ENCODE peak calls at places on chromosome 6, in six cellular contexts. D is cardiac muscle cell, F is upper lobe of right lung, Y is PC-3, O is BE2C, H is heart right ventricle. E is an unnamed sample. For H3K9me3, the result is how much of the 10 kb centered on the place peaks cover.

GRCh38 chr6:47358440-47359225 is 48.9 kb upstream of the TNFRSF21 start:
- DNase-seq in Y (no peak), D (no peak), F (no peak), O (no peak), H (no peak), E (no peak)

GRCh38 chr6:28282923-28283322 is 1.6 kb downstream of the PGBD1 start:
- DNase-seq in D (no peak), Y (no peak), H (no peak), O (no peak), F (no peak), E (no peak)

GRCh38 chr6:136921521-136921935 is 573 bp upstream of the SLC35D3 start:
- DNase-seq in F (no peak), H (no peak), O (peak), D (peak), Y (no peak), E (no peak)

GRCh38 chr6:130604869-130605401 is 222.3 kb upstream of the SMLR1 start:
- DNase-seq in H (no peak), F (no peak), D (no peak), Y (no peak), O (no peak), E (no peak)

GRCh38 chr6:144064402-144064830 is 31.0 kb downstream of the SF3B5 start:
- DNase-seq in O (peak), D (peak), Y (no peak), F (peak), H (peak), E (peak)

GRCh38 chr6:98787961-98788360 is 46.4 kb upstream of the POU3F2 start:
- DNase-seq in H (no peak), F (no peak), Y (no peak), D (peak), O (peak), E (no peak)

GRCh38 chr6:72619883-72620696 is 1.8 kb upstream of the KCNQ5 start:
- DNase-seq in O (peak), D (peak), Y (no peak), H (no peak), F (peak), E (peak)

GRCh38 chr6:135534773-135535380 is 37.3 kb upstream of the AHI1 start:
- DNase-seq in Y (peak), D (no peak), F (no peak), O (no peak), H (no peak), E (no peak)

GRCh38 chr6:149905371-149905910 is 7.5 kb upstream of the RAET1E start:
- DNase-seq in O (no peak), Y (no peak), H (no peak), F (peak), D (no peak), E (no peak)

GRCh38 chr6:7914991-7915789 is 4.6 kb upstream of the TXNDC5 start:
- DNase-seq in D (no peak), O (peak), Y (no peak), F (no peak), H (peak), E (peak)

GRCh38 chr6:22036267-22036666 is 260.6 kb downstream of the PRL start:
- DNase-seq in Y (peak), O (peak), H (no peak), D (peak), F (no peak), E (no peak)

GRCh38 chr6:40956871-40957270 is 82.2 kb downstream of the UNC5CL start:
- DNase-seq in D (no peak), F (no peak), O (no peak), H (no peak), Y (no peak), E (no peak)

GRCh38 chr6:44342052-44342451 is 398 bp upstream of the SPATS1 start:
- DNase-seq in D (no peak), F (no peak), Y (no peak), H (no peak), O (peak), E (no peak)

GRCh38 chr6:43773981-43774775 is 4.2 kb downstream of the VEGFA start:
- DNase-seq in O (no peak), Y (no peak), F (peak), H (no peak), D (no peak), E (no peak)

GRCh38 chr6:13307508-13307995 is 20.8 kb downstream of the TBC1D7 start:
- DNase-seq in F (no peak), D (no peak), Y (no peak), H (no peak), O (no peak), E (no peak)

GRCh38 chr6:75550544-75551167 is 51.0 kb upstream of the SENP6 start:
- DNase-seq in D (no peak), O (no peak), Y (no peak), F (no peak), H (no peak), E (no peak)

GRCh38 chr6:4987427-4987826 is 16.4 kb downstream of the RPP40 start:
- DNase-seq in F (no peak), D (no peak), Y (no peak), O (no peak), H (no peak), E (no peak)

GRCh38 chr6:87279051-87279595 is 43.3 kb upstream of the SMIM8 start:
- DNase-seq in O (no peak), D (no peak), Y (no peak), F (no peak), H (no peak), E (no peak)

GRCh38 chr6:87274660-87275273 is 47.6 kb upstream of the SMIM8 start:
- DNase-seq in Y (no peak), D (no peak), O (no peak), F (no peak), H (no peak), E (no peak)

GRCh38 chr6:87281426-87281825 is 41.0 kb upstream of the SMIM8 start:
- DNase-seq in F (no peak), D (peak), H (no peak), O (no peak), Y (no peak), E (no peak)

GRCh38 chr6:87276624-87277023 is 45.8 kb upstream of the SMIM8 start:
- DNase-seq in Y (peak), D (no peak), H (no peak), O (no peak), F (no peak), E (no peak)

GRCh38 chr6:87277123-87277522 is 45.3 kb upstream of the SMIM8 start:
- DNase-seq in O (no peak), D (peak), H (no peak), F (no peak), Y (peak), E (no peak)
- TF ChIP-seq CTCF in O (peak), D (peak), H (peak), F (no peak), Y (peak), E (peak)

GRCh38 chr6:83846291-83846690 is 6.9 kb upstream of the RIPPLY2 start:
- DNase-seq in H (no peak), F (no peak), O (no peak), Y (no peak), D (no peak), E (no peak)
- H3K9me3 ChIP-seq in H (under half), F (under half), O (under half), Y (under half), D (under half), E (under half)

DNA sequence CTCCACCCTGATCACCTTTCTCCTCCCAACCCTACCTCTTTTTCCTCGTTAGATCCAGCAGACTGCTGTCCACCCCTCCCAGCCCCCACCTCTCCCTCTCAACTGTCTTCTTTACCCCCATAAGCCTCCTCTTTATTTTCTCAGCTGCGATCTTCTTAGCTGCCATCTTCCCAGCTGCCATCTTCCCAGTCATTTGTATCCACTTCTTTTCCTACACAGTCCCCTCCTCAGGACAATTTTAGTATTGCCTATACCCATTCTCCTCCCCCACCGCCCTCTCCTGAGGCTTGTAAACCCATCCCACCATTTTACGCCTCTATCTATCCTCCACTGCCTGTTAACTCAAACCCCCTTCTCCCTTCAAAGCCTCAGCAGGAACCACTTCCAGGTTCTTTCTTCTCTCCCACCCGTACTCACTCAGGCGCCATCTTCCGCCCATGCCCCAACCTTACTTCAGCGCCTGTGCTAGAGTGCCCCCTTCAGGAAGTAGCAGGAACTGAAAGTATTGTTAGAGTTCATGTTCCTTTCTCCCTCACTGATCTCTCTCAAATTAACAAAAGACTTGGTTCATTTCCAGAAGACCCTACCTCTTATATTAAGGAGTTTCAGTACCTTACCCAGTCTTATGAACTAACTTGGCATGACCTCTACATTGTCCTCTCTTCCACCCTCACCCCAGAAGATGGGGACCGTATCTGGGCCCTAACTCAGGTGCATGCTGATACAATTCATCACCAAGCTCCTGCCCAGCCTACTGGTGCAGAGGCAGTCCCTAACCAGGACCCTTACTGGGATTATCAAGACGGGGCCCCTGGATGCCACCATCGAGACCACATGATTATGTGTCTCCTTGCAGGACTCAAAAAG is 236.0 kb downstream of the ADGRG6 start:
- DNase-seq in H (no peak), D (no peak), Y (peak), O (peak), F (no peak), E (no peak)
- TF ChIP-seq CTCF in H (peak), D (peak), Y (peak), O (peak), F (peak), E (peak)

DNA sequence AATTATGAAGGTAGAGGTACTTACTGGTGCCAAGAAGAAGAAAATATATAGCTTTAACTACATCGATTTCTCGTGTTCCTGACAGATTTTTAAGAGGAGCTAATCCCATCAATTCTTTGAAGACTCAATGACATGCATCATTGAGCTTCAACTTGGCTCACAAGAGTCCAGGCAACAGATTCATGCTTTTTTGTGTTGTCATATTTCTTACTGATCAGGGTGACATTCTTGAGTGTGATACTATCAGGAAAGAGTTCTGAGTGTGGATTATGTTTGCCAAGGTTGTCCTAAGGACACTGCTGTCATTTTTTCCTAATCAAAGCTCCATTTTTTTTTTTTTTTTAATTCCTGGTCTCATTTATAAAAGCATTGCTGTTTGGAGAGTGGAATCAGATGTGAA is 177.5 kb downstream of the CARMIL1 start:
- DNase-seq in Y (no peak), O (no peak), D (no peak), F (no peak), H (no peak), E (no peak)
- H3K9me3 ChIP-seq in Y (under half), O (under half), D (under half), F (under half), H (under half), E (under half)

GRCh38 chr6:34973547-34974248 is 84.6 kb downstream of the ANKS1A start:
- DNase-seq in D (no peak), F (no peak), H (no peak), Y (no peak), O (no peak), E (no peak)
- TF ChIP-seq CTCF in D (peak), F (no peak), H (no peak), Y (peak), O (peak), E (peak)

GRCh38 chr6:91043751-91044150 is 456.9 kb upstream of the MAP3K7 start:
- DNase-seq in D (no peak), F (no peak), O (no peak), H (no peak), Y (no peak), E (no peak)
- H3K9me3 ChIP-seq in D (under half), F (under half), O (under half), H (under half), Y (under half), E (under half)

DNA sequence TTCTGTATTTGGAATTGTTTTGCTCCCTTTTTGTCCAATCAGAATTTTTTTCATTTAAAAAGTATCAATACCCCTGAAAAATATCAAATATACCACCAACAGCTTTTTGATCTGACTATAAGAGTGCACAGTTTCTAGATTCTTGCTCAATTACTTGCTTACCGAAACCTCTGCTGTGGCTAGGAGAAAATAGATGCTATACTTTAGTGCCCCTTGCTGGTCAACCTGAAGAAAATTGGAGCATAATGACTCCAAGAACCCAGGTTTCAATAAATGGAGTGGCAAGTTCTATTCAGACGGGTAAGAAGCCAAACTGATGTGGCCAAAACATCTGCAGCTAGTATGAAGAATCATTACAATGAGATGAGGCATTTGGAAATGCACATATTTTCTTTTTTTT is 91.4 kb upstream of the SASH1 start:
- DNase-seq in O (no peak), D (peak), H (no peak), F (no peak), Y (peak), E (no peak)
- TF ChIP-seq CTCF in O (peak), D (peak), H (peak), F (peak), Y (peak), E (peak)

E was measured in left ventricle myocardium inferior.